ENCODE peak calls at places on chromosome 5, in nine cellular contexts. B is BJ, P is mesendoderm, N is tibial artery, Q is transverse colon, T is kidney, G is uterus, A is ovary, Y is PC-9. Z is an unnamed sample.

GRCh38 chr5:168908207-168908606 is 329.0 kb upstream of the PANK3 start:
- DNase-seq in B (no peak), P (peak; percentile 70), N (no peak), Q (no peak), T (no peak), G (no peak), A (no peak), Y (no peak), Z (no peak)

GRCh38 chr5:56110646-56111403 is 116.1 kb upstream of the IL6ST start:
- DNase-seq in B (no peak), P (no peak), N (no peak), Q (no peak), T (no peak), G (no peak), A (no peak), Y (no peak), Z (no peak)

GRCh38 chr5:95973793-95974325 is 12.2 kb upstream of the ELL2 start:
- DNase-seq in B (no peak), P (peak; percentile 60), N (no peak), Q (no peak), T (no peak), G (no peak), A (no peak), Y (no peak), Z (no peak)

GRCh38 chr5:161138751-161139455 is 286.9 kb upstream of the ATP10B start:
- DNase-seq in B (no peak), P (no peak), N (no peak), Q (no peak), T (no peak), G (no peak), A (no peak), Y (no peak), Z (no peak)

GRCh38 chr5:135190345-135191083 is 156.5 kb upstream of the PITX1 start:
- DNase-seq in B (no peak), P (peak; percentile 24), N (no peak), Q (no peak), T (no peak), G (no peak), A (no peak), Y (no peak), Z (no peak)

GRCh38 chr5:156402387-156402921 is 75.5 kb downstream of the SGCD start:
- DNase-seq in B (no peak), P (peak; percentile 83), N (no peak), Q (peak; percentile 33), T (no peak), G (no peak), A (peak; percentile 40), Y (no peak), Z (no peak)

GRCh38 chr5:15899481-15899880 is 280.1 kb downstream of the MARCHF11 start:
- DNase-seq in B (no peak), P (no peak), N (no peak), Q (no peak), T (no peak), G (no peak), A (no peak), Y (no peak), Z (no peak)

GRCh38 chr5:151924564-151925395 is at the start of gene GLRA1:
- DNase-seq in B (no peak), P (peak; percentile 79), N (no peak), Q (peak; percentile 11), T (peak; percentile 81), G (peak; percentile 15), A (peak; percentile 68), Y (peak; percentile 16), Z (peak; percentile 59)

GRCh38 chr5:43014522-43014921 is 25.6 kb downstream of the ANXA2R start:
- DNase-seq in B (no peak), P (no peak), N (no peak), Q (no peak), T (no peak), G (no peak), A (no peak), Y (no peak), Z (no peak)

GRCh38 chr5:36153727-36154126 is 1.8 kb downstream of the SKP2 start:
- DNase-seq in B (no peak), P (no peak), N (no peak), Q (no peak), T (no peak), G (no peak), A (no peak), Y (no peak), Z (no peak)
- H3K4me3 ChIP-seq in B (peak overlapping the region; percentile 86), P (no peak overlapping the region), N (no peak overlapping the region), Q (no peak overlapping the region), T (no peak overlapping the region), G (no peak overlapping the region), A (no peak overlapping the region), Y (no peak overlapping the region), Z (no peak overlapping the region)

GRCh38 chr5:1462358-1462757 is 17.1 kb upstream of the SLC6A3 start:
- DNase-seq in B (no peak), P (peak; percentile 44), N (no peak), Q (no peak), T (peak; percentile 76), G (no peak), A (no peak), Y (no peak), Z (no peak)
- H3K36me3 ChIP-seq in B (peaks cover 21% of the 10 kb centered on the region), P (peaks cover 25% of the 10 kb centered on the region), N (peaks cover 57% of the 10 kb centered on the region), Q (no peaks in the 10 kb centered on the region), T (peaks cover 4% of the 10 kb centered on the region), G (no peaks in the 10 kb centered on the region), A (no peaks in the 10 kb centered on the region), Y (peaks cover 23% of the 10 kb centered on the region), Z (peaks cover 54% of the 10 kb centered on the region)

GRCh38 chr5:72954389-72954788 is 1.5 kb upstream of the FCHO2 start:
- DNase-seq in B (no peak), P (no peak), N (no peak), Q (no peak), T (no peak), G (no peak), A (no peak), Y (no peak), Z (no peak)

GRCh38 chr5:72957337-72957736 is 1.5 kb downstream of the FCHO2 start:
- DNase-seq in B (no peak), P (no peak), N (no peak), Q (no peak), T (no peak), G (no peak), A (no peak), Y (no peak), Z (no peak)

GRCh38 chr5:72955768-72956323 is at the start of gene FCHO2:
- DNase-seq in B (peak; percentile 68), P (peak; percentile 97), N (peak; percentile 99), Q (peak; percentile 99), T (peak; percentile 99), G (peak; percentile 98), A (peak; percentile 99), Y (peak; percentile 97), Z (peak; percentile 100)

GRCh38 chr5:72955143-72955767 is 586 bp upstream of the FCHO2 start:
- DNase-seq in B (no peak), P (peak; percentile 74), N (no peak), Q (peak; percentile 78), T (peak; percentile 95), G (no peak), A (peak; percentile 87), Y (no peak), Z (peak; percentile 92)

DNA sequence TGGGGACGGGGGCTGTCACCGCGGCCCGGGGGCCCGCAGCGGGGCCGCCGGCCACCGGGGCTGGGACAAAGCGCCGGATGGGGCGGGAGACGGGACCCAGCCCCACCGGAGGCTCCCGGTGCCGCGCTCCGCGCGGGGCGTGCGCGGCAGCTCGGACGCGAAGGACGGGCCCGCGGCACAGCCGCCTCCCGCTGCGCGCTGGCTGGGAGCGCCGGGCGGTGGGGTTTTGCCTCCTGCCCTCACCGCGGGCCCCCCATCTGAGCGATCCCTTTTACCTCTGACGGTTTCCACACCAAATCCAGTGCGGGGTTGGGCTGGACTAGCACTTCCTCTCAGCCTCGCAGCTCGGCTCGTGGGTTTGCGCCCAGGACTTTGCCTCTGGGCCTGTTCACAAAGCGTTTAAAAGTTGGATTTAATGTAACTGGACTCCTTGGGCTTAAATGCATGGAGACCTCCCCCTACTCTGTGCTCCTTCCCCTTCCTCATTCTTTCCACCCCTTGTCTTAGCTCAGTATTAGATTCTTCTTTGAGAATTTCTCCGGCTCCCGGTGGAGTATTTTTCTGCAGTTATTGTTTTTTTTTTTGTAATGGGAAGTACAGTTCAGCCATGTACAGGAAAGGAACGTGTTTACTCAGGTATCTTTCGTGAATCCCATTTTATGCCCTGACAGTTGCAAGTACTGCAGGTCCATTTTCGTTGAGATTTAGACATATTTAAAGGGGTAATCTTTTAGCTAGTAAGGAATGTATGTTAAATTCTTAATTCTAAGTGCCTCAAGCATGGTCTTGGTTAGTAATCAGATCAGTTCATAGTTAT is 691 bp downstream of the FCHO2 start:
- DNase-seq in B (no peak), P (peak; percentile 55), N (peak; percentile 57), Q (peak; percentile 51), T (peak; percentile 87), G (peak; percentile 47), A (peak; percentile 71), Y (peak; percentile 55), Z (peak; percentile 82)
- H3K4me3 ChIP-seq in B (peak overlapping the region; percentile 69), P (peak overlapping the region; percentile 75), N (peak overlapping the region; percentile 87), Q (peak overlapping the region; percentile 89), T (peak overlapping the region; percentile 86), G (peak overlapping the region; percentile 85), A (peak overlapping the region; percentile 87), Y (peak overlapping the region; percentile 74), Z (peak overlapping the region; percentile 76)

GRCh38 chr5:14699159-14699558 is 34.6 kb downstream of the OTULIN start:
- DNase-seq in B (no peak), P (no peak), N (no peak), Q (no peak), T (no peak), G (no peak), A (no peak), Y (no peak), Z (no peak)
- H3K36me3 ChIP-seq in B (peaks cover 13% of the 10 kb centered on the region), P (no peaks in the 10 kb centered on the region), N (peaks cover 17% of the 10 kb centered on the region), Q (peaks cover under 1% of the 10 kb centered on the region), T (peaks cover 20% of the 10 kb centered on the region), G (no peaks in the 10 kb centered on the region), A (no peaks in the 10 kb centered on the region), Y (peaks cover 19% of the 10 kb centered on the region), Z (peaks cover 73% of the 10 kb centered on the region)

DNA sequence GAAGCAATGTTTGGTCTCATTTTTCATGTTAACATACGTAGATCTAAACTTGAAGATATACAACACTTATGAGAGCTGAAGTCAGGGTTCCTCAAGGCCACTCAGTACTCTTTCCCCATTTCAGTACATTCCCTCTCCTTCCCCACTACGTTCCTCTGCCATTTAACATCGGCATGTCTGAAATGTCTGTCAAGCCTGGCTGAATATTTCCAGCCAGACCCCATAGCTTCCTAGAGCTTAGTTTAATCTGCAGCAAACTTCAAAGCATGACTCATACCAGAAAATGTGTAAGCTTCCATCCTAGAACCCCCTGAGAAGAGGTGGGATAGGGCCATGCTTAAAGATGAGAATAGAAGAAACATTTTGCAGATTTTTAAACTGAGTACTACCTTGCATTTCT is 6.2 kb downstream of the GZMA start:
- DNase-seq in B (no peak), P (no peak), N (no peak), Q (no peak), T (no peak), G (no peak), A (no peak), Y (no peak), Z (no peak)
- H3K4me3 ChIP-seq in B (no peak overlapping the region), P (no peak overlapping the region), N (no peak overlapping the region), Q (no peak overlapping the region), T (no peak overlapping the region), G (no peak overlapping the region), A (no peak overlapping the region), Y (no peak overlapping the region), Z (no peak overlapping the region)

GRCh38 chr5:126589536-126590297 is 5.3 kb downstream of the ALDH7A1 start:
- DNase-seq in B (no peak), P (peak; percentile 40), N (no peak), Q (no peak), T (no peak), G (no peak), A (no peak), Y (no peak), Z (no peak)
- H3K36me3 ChIP-seq in B (peaks cover 9% of the 10 kb centered on the region), P (peaks cover 2% of the 10 kb centered on the region), N (peaks cover 48% of the 10 kb centered on the region), Q (peaks cover 5% of the 10 kb centered on the region), T (peaks cover under 1% of the 10 kb centered on the region), G (no peaks in the 10 kb centered on the region), A (no peaks in the 10 kb centered on the region), Y (no peaks in the 10 kb centered on the region), Z (peaks cover 20% of the 10 kb centered on the region)

GRCh38 chr5:133202066-133202665 is 150.4 kb downstream of the HSPA4 start:
- DNase-seq in B (no peak), P (no peak), N (no peak), Q (no peak), T (no peak), G (no peak), A (no peak), Y (no peak), Z (no peak)
- H3K4me3 ChIP-seq in B (no peak overlapping the region), P (no peak overlapping the region), N (no peak overlapping the region), Q (no peak overlapping the region), T (no peak overlapping the region), G (no peak overlapping the region), A (no peak overlapping the region), Y (no peak overlapping the region), Z (no peak overlapping the region)

Z was measured in lower lobe of right lung.